ENCODE peak calls at places on chromosomes 2 and 18, in six cellular contexts. P is stimulated activated naive CD8-positive, alpha-beta T cell treated with anti-CD3 and anti-CD28 coated beads, Interleukin-15, amount 100 ng/mL, for 72 hours; Q is SK-N-SH treated with all-trans-retinoic acid at 6 μM for 48 hours; M is activated naive CD8-positive, alpha-beta T cell treated with anti-CD3 and anti-CD28 coated beads, Interleukin-2, amount 10 ng/mL, durations not matched to agents 7 days and 5 days; W is PC-3; D is right cardiac atrium. S is an unnamed sample.

GRCh38 chr18:3219621-3220335 is at the start of gene MYOM1:
- ATAC-seq in P (no peak), Q (no peak), M (no peak), W (no peak), D (peak), S (no peak)

GRCh38 chr2:240151477-240152031 is 11.1 kb upstream of the OTOS start:
- ATAC-seq in P (no peak), Q (no peak), M (no peak), W (peak), D (no peak), S (no peak)

GRCh38 chr2:57497489-57498096 is 549.0 kb upstream of the VRK2 start:
- ATAC-seq in P (no peak), Q (peak), M (no peak), W (peak), D (peak), S (peak)

GRCh38 chr2:128177315-128177714 is 86.3 kb downstream of the UGGT1 start:
- ATAC-seq in P (no peak), Q (no peak), M (no peak), W (no peak), D (no peak), S (no peak)

GRCh38 chr2:190178066-190178722 is 115.7 kb upstream of the MSTN start:
- ATAC-seq in P (no peak), Q (no peak), M (no peak), W (no peak), D (no peak), S (no peak)

GRCh38 chr2:201084863-201085262 is 13.1 kb downstream of the NDUFB3 start:
- ATAC-seq in P (no peak), Q (peak), M (no peak), W (no peak), D (no peak), S (no peak)

GRCh38 chr2:165087933-165088901 is 115.6 kb downstream of the SCN3A start:
- ATAC-seq in P (no peak), Q (no peak), M (no peak), W (no peak), D (no peak), S (no peak)

GRCh38 chr2:236955675-236956618 is 129.7 kb upstream of the COPS8 start:
- ATAC-seq in P (peak), Q (no peak), M (peak), W (no peak), D (no peak), S (peak)

GRCh38 chr18:49812321-49813070 is 837 bp downstream of the ACAA2 start:
- ATAC-seq in P (no peak), Q (peak), M (no peak), W (no peak), D (no peak), S (no peak)